ENCODE peak calls at places on chromosomes 2 and 18, in seven cellular contexts. F, U, L, W, X, V and C are unnamed samples.

GRCh38 chr2:220574038-220574437 is 946.6 kb downstream of the SLC4A3 start:
- DNase-seq in W (no peak), U (no peak), L (no peak), F (no peak), X (no peak), V (no peak), C (no peak)

GRCh38 chr2:187875836-187876235 is 321.6 kb upstream of the TFPI start:
- DNase-seq in L (no peak), U (no peak), V (no peak), W (no peak), X (no peak), F (no peak), C (no peak)

GRCh38 chr2:34408100-34408499 is 809.0 kb upstream of the FAM98A start:
- DNase-seq in W (no peak), U (no peak), L (no peak), F (no peak), V (no peak), X (no peak), C (no peak)

GRCh38 chr2:199471443-199472057 is 13.8 kb upstream of the SATB2 start:
- DNase-seq in L (peak; percentile 89), V (no peak), U (no peak), F (peak; percentile 89), W (peak; percentile 79), X (no peak), C (no peak)

GRCh38 chr2:95314964-95315611 is 17.9 kb downstream of the KCNIP3 start:
- DNase-seq in F (peak; percentile 68), X (no peak), U (no peak), W (no peak), L (no peak), V (no peak), C (no peak)

GRCh38 chr2:201182650-201183372 is at the start of gene CASP10:
- DNase-seq in X (no peak), V (no peak), L (no peak), U (peak; percentile 43), F (no peak), W (no peak), C (no peak)

GRCh38 chr2:45921921-45922320 is 270.4 kb downstream of the PRKCE start:
- DNase-seq in X (no peak), V (no peak), L (no peak), U (no peak), W (no peak), F (no peak), C (no peak)

GRCh38 chr18:32771871-32772499 is 838 bp downstream of the KLHL14 start:
- DNase-seq in L (no peak), U (peak; percentile 35), F (no peak), X (no peak), V (no peak), W (peak; percentile 45), C (peak; percentile 44)

GRCh38 chr18:74791501-74792188 is 194.0 kb downstream of the ZNF407 start:
- DNase-seq in F (no peak), W (no peak), L (no peak), X (no peak), U (no peak), V (no peak), C (no peak)

GRCh38 chr2:62074233-62074632 is 121.7 kb upstream of the B3GNT2 start:
- DNase-seq in F (no peak), V (no peak), L (no peak), U (no peak), W (no peak), X (no peak), C (no peak)

GRCh38 chr2:211900518-211900917 is 638.1 kb downstream of the ERBB4 start:
- DNase-seq in W (no peak), F (no peak), U (no peak), X (no peak), L (no peak), V (no peak), C (no peak)

GRCh38 chr18:66792466-66792865 is 188.6 kb upstream of the CDH19 start:
- DNase-seq in V (no peak), L (no peak), F (peak; percentile 6), U (no peak), W (no peak), X (no peak), C (no peak)

GRCh38 chr2:206241767-206242166 is 32.7 kb upstream of the ZDBF2 start:
- DNase-seq in X (no peak), V (no peak), W (no peak), F (no peak), L (no peak), U (no peak), C (no peak)

GRCh38 chr2:198697218-198697617 is 760.5 kb downstream of the SATB2 start:
- DNase-seq in L (no peak), F (no peak), W (no peak), X (no peak), U (no peak), V (no peak), C (no peak)

GRCh38 chr2:166239548-166239947 is 111.7 kb upstream of the SCN1A start:
- DNase-seq in W (no peak), X (peak; percentile 45), L (no peak), U (no peak), V (peak; percentile 76), F (no peak), C (no peak)

GRCh38 chr2:60549250-60550150 is 4.0 kb downstream of the BCL11A start:
- DNase-seq in X (no peak), V (no peak), F (peak; percentile 53), W (peak; percentile 61), U (peak; percentile 77), L (peak; percentile 83), C (peak; percentile 57)

GRCh38 chr2:70901235-70902066 is 34.2 kb upstream of the ATP6V1B1 start:
- DNase-seq in W (no peak), F (peak; percentile 54), U (no peak), X (no peak), V (no peak), L (no peak), C (no peak)

GRCh38 chr2:199457147-199458016 is at the start of gene SATB2:
- DNase-seq in L (no peak), X (no peak), U (no peak), F (peak; percentile 62), V (no peak), W (peak; percentile 58), C (no peak)

GRCh38 chr2:42248846-42249245 is 79.7 kb downstream of the EML4 start:
- DNase-seq in V (no peak), X (no peak), U (no peak), W (no peak), F (no peak), L (no peak), C (no peak)

GRCh38 chr2:100655446-100655845 is 92.7 kb downstream of the PDCL3 start:
- DNase-seq in F (no peak), U (no peak), V (no peak), X (no peak), L (peak; percentile 54), W (no peak), C (no peak)

GRCh38 chr18:30650499-30650898 is 392.0 kb downstream of the DSC3 start:
- DNase-seq in L (no peak), W (no peak), V (no peak), F (no peak), U (no peak), X (no peak), C (no peak)
- TF ChIP-seq CTCF in L (no peak), W (no peak), V (no peak), F (no peak), U (no peak), X (no peak), C (no peak)

GRCh38 chr2:227504700-227505099 is 32.7 kb downstream of the AGFG1 start:
- DNase-seq in U (no peak), W (no peak), F (no peak), L (no peak), X (no peak), V (no peak), C (no peak)

GRCh38 chr2:227503433-227504406 is 31.8 kb downstream of the AGFG1 start:
- DNase-seq in L (no peak), F (no peak), X (no peak), V (no peak), U (no peak), W (no peak), C (no peak)

GRCh38 chr2:227497158-227497557 is 25.2 kb downstream of the AGFG1 start:
- DNase-seq in W (no peak), X (no peak), F (no peak), V (no peak), L (no peak), U (no peak), C (no peak)

DNA sequence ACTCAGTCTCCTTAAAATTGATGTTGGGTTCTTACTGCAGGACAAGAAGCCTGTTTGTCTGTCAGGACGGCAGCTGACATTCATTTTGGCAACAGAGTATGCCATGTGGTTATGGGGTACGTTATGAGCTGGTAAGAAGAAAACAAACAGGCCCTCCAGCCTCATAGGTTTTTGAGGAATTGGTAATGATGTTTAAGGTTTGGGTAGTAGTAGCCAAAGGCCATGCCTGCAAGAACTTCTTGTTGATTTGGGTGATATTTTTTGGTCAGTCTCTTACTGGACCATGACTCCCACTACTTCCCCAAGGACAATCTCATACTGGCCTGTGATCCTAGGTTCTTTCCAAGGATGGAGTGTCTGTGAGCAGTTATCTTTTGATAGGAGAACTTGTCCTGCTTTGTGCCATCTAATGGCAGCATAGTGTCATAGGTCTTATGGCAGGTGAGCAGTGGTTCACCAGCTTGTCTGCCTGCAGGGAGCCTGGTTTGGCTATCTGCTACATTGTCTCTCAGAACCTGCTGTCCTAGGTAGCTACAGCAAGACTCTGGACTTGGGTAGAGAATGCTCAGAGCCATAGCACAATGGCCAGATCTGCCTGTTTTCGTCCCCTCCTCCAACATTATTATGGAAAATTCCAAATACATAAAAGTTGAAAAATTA is 28.1 kb downstream of the AGFG1 start:
- DNase-seq in X (no peak), W (no peak), U (no peak), F (no peak), L (no peak), V (no peak), C (no peak)
- TF ChIP-seq CTCF in X (no peak), W (no peak), U (peak; percentile 20), F (no peak), L (no peak), V (no peak), C (no peak)

GRCh38 chr2:8110716-8111115 is 571.1 kb upstream of the ID2 start:
- DNase-seq in X (no peak), F (no peak), L (no peak), U (no peak), W (no peak), V (no peak), C (no peak)
- TF ChIP-seq CTCF in X (no peak), F (no peak), L (no peak), U (no peak), W (no peak), V (no peak), C (no peak)

GRCh38 chr18:12654971-12655370 is 2.9 kb downstream of the SPIRE1 start:
- DNase-seq in F (no peak), L (no peak), W (no peak), V (no peak), X (no peak), U (no peak), C (no peak)
- TF ChIP-seq CTCF in F (no peak), L (no peak), W (no peak), V (no peak), X (no peak), U (no peak), C (no peak)